ENCODE peak calls at places on chromosome 21, in nine cellular contexts. M is LHCN-M2; A is heart right ventricle; F is NCI-H774; U is nephron progenitor cell; O is fibroblast of pulmonary artery; Z is GM04503; Q is NCI-H226; R is CD8-positive, alpha-beta memory T cell. H is an unnamed sample.

GRCh38 chr21:38839370-38839681 is 33.6 kb downstream of the ETS2 start:
- DNase-seq in A (no peak), O (no peak), F (no peak), R (no peak), Z (no peak), M (peak), Q (peak), U (no peak), H (no peak)

GRCh38 chr21:37873655-37874054 is 42.6 kb downstream of the KCNJ6 start:
- DNase-seq in Z (no peak), F (no peak), A (no peak), U (no peak), R (no peak), O (peak), M (peak), Q (no peak), H (no peak)

GRCh38 chr21:28943631-28944030 is 49.0 kb downstream of the LTN1 start:
- DNase-seq in R (no peak), A (no peak), F (no peak), U (no peak), Z (no peak), O (peak), M (no peak), Q (no peak), H (no peak)

GRCh38 chr21:38965910-38966504 is 160.3 kb downstream of the ETS2 start:
- DNase-seq in F (peak), Q (no peak), O (no peak), U (peak), M (no peak), R (no peak), Z (no peak), A (no peak), H (no peak)

GRCh38 chr21:35007348-35007747 is 41.8 kb downstream of the RUNX1 start:
- DNase-seq in F (no peak), O (no peak), M (no peak), Q (no peak), U (no peak), Z (no peak), R (no peak), A (no peak), H (no peak)

GRCh38 chr21:31334648-31335121 is 9.4 kb downstream of the TIAM1 start:
- DNase-seq in U (no peak), F (peak), Q (no peak), M (no peak), A (no peak), Z (no peak), R (no peak), O (no peak), H (no peak)

GRCh38 chr21:34933609-34934345 is 115.3 kb downstream of the RUNX1 start:
- DNase-seq in R (no peak), M (no peak), Q (no peak), A (no peak), F (no peak), U (no peak), O (no peak), Z (no peak), H (no peak)

GRCh38 chr21:34679056-34679455 is 10.3 kb downstream of the CLIC6 start:
- DNase-seq in A (no peak), R (no peak), O (no peak), U (no peak), Z (no peak), Q (no peak), M (no peak), F (no peak), H (no peak)

GRCh38 chr21:41954654-41955499 is 1.1 kb upstream of the C2CD2 start:
- DNase-seq in R (no peak), M (no peak), F (no peak), Q (no peak), Z (no peak), U (no peak), O (no peak), A (no peak), H (no peak)

GRCh38 chr21:35428041-35428400 is 378.9 kb upstream of the RUNX1 start:
- DNase-seq in M (no peak), Z (peak), Q (no peak), O (peak), R (no peak), F (no peak), A (no peak), U (no peak), H (no peak)

GRCh38 chr21:33355996-33356395 is 31.2 kb downstream of the IFNAR1 start:
- DNase-seq in A (no peak), Q (no peak), Z (no peak), M (peak), R (no peak), F (no peak), O (no peak), U (no peak), H (no peak)

GRCh38 chr21:39003982-39004775 is 179.1 kb downstream of the PSMG1 start:
- DNase-seq in F (peak), O (peak), M (peak), U (no peak), A (no peak), R (no peak), Z (peak), Q (no peak), H (no peak)

GRCh38 chr21:25296239-25296638 is 311.0 kb downstream of the MRPL39 start:
- DNase-seq in Z (no peak), F (no peak), U (no peak), M (no peak), Q (no peak), A (no peak), R (no peak), O (peak), H (no peak)

GRCh38 chr21:41674433-41674832 is 92.4 kb downstream of the RIPK4 start:
- DNase-seq in Q (no peak), U (no peak), O (no peak), M (no peak), R (no peak), A (no peak), F (no peak), Z (no peak), H (no peak)

GRCh38 chr21:15058718-15059316 is 6.0 kb downstream of the NRIP1 start:
- DNase-seq in R (no peak), O (peak), F (no peak), Z (peak), U (no peak), A (no peak), Q (peak), M (peak), H (no peak)

GRCh38 chr21:35256468-35256988 is 207.4 kb upstream of the RUNX1 start:
- DNase-seq in U (no peak), A (peak), O (peak), M (peak), Z (peak), R (no peak), Q (peak), F (peak), H (no peak)

GRCh38 chr21:16865612-16866011 is 647.2 kb upstream of the CXADR start:
- DNase-seq in M (peak), Z (no peak), Q (no peak), A (no peak), U (no peak), O (no peak), R (no peak), F (no peak), H (no peak)

GRCh38 chr21:40204956-40205355 is 337.7 kb downstream of the PCP4 start:
- DNase-seq in Q (no peak), O (no peak), M (no peak), Z (no peak), A (no peak), U (no peak), F (no peak), R (no peak), H (no peak)

GRCh38 chr21:33703750-33704606 is 61.7 kb downstream of the ITSN1 start:
- DNase-seq in A (no peak), M (no peak), U (no peak), R (no peak), Z (no peak), Q (no peak), F (no peak), O (no peak), H (no peak)